ENCODE peak calls at places on chromosomes 1 and 21, in six cellular contexts. One of them, this sample, is unnamed.

GRCh38 chr1:22860883-22861385 is 111.7 kb downstream of the LACTBL1 start:
- DNase-seq in AG09309: no peak
- DNase-seq in GM12864: no peak
- DNase-seq in pancreas: no peak
- DNase-seq in GM12865: no peak
- DNase-seq in brain microvascular endothelial cell: no peak
- DNase-seq in this sample: no peak

GRCh38 chr1:60589046-60589748 is 493.2 kb upstream of the NFIA start:
- DNase-seq in GM12865: no peak
- DNase-seq in pancreas: no peak
- DNase-seq in brain microvascular endothelial cell: peak; percentile 14
- DNase-seq in AG09309: no peak
- DNase-seq in GM12864: no peak
- DNase-seq in this sample: no peak

GRCh38 chr1:2914702-2915101 is 106.6 kb upstream of the ACTRT2 start:
- DNase-seq in GM12865: no peak
- DNase-seq in GM12864: no peak
- DNase-seq in pancreas: no peak
- DNase-seq in AG09309: no peak
- DNase-seq in brain microvascular endothelial cell: no peak
- DNase-seq in this sample: no peak

GRCh38 chr21:44987886-44988606 is 48.2 kb downstream of the SLX9 start:
- DNase-seq in brain microvascular endothelial cell: no peak
- DNase-seq in GM12865: no peak
- DNase-seq in AG09309: no peak
- DNase-seq in GM12864: no peak
- DNase-seq in pancreas: no peak
- DNase-seq in this sample: no peak

GRCh38 chr21:38311091-38311490 is 54.3 kb downstream of the KCNJ15 start:
- DNase-seq in AG09309: no peak
- DNase-seq in pancreas: no peak
- DNase-seq in GM12864: no peak
- DNase-seq in brain microvascular endothelial cell: no peak
- DNase-seq in GM12865: no peak
- DNase-seq in this sample: no peak

GRCh38 chr1:81158592-81158991 is 642.1 kb upstream of the ADGRL2 start:
- DNase-seq in GM12864: no peak
- DNase-seq in brain microvascular endothelial cell: peak; percentile 25
- DNase-seq in GM12865: no peak
- DNase-seq in pancreas: no peak
- DNase-seq in AG09309: no peak
- DNase-seq in this sample: peak; percentile 28

GRCh38 chr1:207433435-207433834 is 20.7 kb upstream of the CR2 start:
- DNase-seq in GM12864: no peak
- DNase-seq in brain microvascular endothelial cell: no peak
- DNase-seq in AG09309: no peak
- DNase-seq in pancreas: no peak
- DNase-seq in GM12865: no peak
- DNase-seq in this sample: no peak

GRCh38 chr1:99119193-99119592 is 114.5 kb upstream of the PLPPR5 start:
- DNase-seq in AG09309: no peak
- DNase-seq in GM12864: no peak
- DNase-seq in pancreas: peak; percentile 44
- DNase-seq in GM12865: no peak
- DNase-seq in brain microvascular endothelial cell: no peak
- DNase-seq in this sample: no peak

GRCh38 chr21:38175321-38175720 is 81.5 kb upstream of the KCNJ15 start:
- DNase-seq in pancreas: no peak
- DNase-seq in brain microvascular endothelial cell: no peak
- DNase-seq in AG09309: no peak
- DNase-seq in GM12865: no peak
- DNase-seq in GM12864: no peak
- DNase-seq in this sample: no peak

GRCh38 chr1:109617291-109617801 is 2.1 kb downstream of the GNAT2 start:
- DNase-seq in pancreas: no peak
- DNase-seq in GM12865: no peak
- DNase-seq in AG09309: peak; percentile 78
- DNase-seq in brain microvascular endothelial cell: peak; percentile 92
- DNase-seq in GM12864: no peak
- DNase-seq in this sample: peak; percentile 91

GRCh38 chr1:32612189-32612881 is 38.0 kb downstream of the ZBTB8OS start:
- DNase-seq in brain microvascular endothelial cell: peak; percentile 72
- DNase-seq in GM12864: no peak
- DNase-seq in GM12865: peak; percentile 75
- DNase-seq in AG09309: peak; percentile 8
- DNase-seq in pancreas: peak; percentile 86
- DNase-seq in this sample: no peak

GRCh38 chr21:36478207-36478701 is 1.7 kb downstream of the CLDN14 start:
- DNase-seq in GM12864: no peak
- DNase-seq in pancreas: no peak
- DNase-seq in brain microvascular endothelial cell: peak; percentile 99
- DNase-seq in GM12865: peak; percentile 53
- DNase-seq in AG09309: peak; percentile 68
- DNase-seq in this sample: peak; percentile 52

GRCh38 chr1:54565113-54565501 is 17.1 kb downstream of the ACOT11 start:
- DNase-seq in GM12864: no peak
- DNase-seq in brain microvascular endothelial cell: no peak
- DNase-seq in GM12865: no peak
- DNase-seq in pancreas: no peak
- DNase-seq in AG09309: no peak
- DNase-seq in this sample: no peak

GRCh38 chr21:16587141-16587570 is 857.4 kb downstream of the USP25 start:
- DNase-seq in pancreas: peak; percentile 48
- DNase-seq in GM12864: no peak
- DNase-seq in GM12865: no peak
- DNase-seq in brain microvascular endothelial cell: peak; percentile 77
- DNase-seq in AG09309: peak; percentile 39
- DNase-seq in this sample: peak; percentile 73

GRCh38 chr1:51283977-51284376 is 46.4 kb downstream of the TTC39A start:
- DNase-seq in pancreas: no peak
- DNase-seq in AG09309: no peak
- DNase-seq in GM12864: no peak
- DNase-seq in brain microvascular endothelial cell: no peak
- DNase-seq in GM12865: no peak
- DNase-seq in this sample: no peak

GRCh38 chr21:41709965-41710822 is 56.7 kb downstream of the RIPK4 start:
- DNase-seq in brain microvascular endothelial cell: no peak
- DNase-seq in GM12864: no peak
- DNase-seq in AG09309: no peak
- DNase-seq in GM12865: no peak
- DNase-seq in pancreas: no peak
- DNase-seq in this sample: no peak

GRCh38 chr21:27802816-27803475 is 836.1 kb upstream of the ADAMTS5 start:
- DNase-seq in GM12864: no peak
- DNase-seq in GM12865: peak; percentile 57
- DNase-seq in pancreas: no peak
- DNase-seq in AG09309: no peak
- DNase-seq in brain microvascular endothelial cell: peak; percentile 40
- DNase-seq in this sample: no peak

GRCh38 chr1:47532831-47533175 is 95.0 kb downstream of the FOXD2 start:
- DNase-seq in brain microvascular endothelial cell: no peak
- DNase-seq in GM12864: no peak
- DNase-seq in AG09309: no peak
- DNase-seq in GM12865: no peak
- DNase-seq in pancreas: no peak
- DNase-seq in this sample: no peak

GRCh38 chr21:31589820-31590219 is 69.7 kb upstream of the SOD1 start:
- DNase-seq in brain microvascular endothelial cell: no peak
- DNase-seq in GM12864: no peak
- DNase-seq in GM12865: no peak
- DNase-seq in AG09309: no peak
- DNase-seq in pancreas: no peak
- DNase-seq in this sample: no peak

GRCh38 chr1:9249263-9249533 is 14.6 kb downstream of the H6PD start:
- DNase-seq in pancreas: no peak
- DNase-seq in brain microvascular endothelial cell: no peak
- DNase-seq in GM12865: no peak
- DNase-seq in GM12864: no peak
- DNase-seq in AG09309: no peak
- DNase-seq in this sample: no peak

GRCh38 chr1:234495231-234495990 is 16.4 kb upstream of the TARBP1 start:
- DNase-seq in brain microvascular endothelial cell: peak; percentile 91
- DNase-seq in GM12864: peak; percentile 68
- DNase-seq in GM12865: peak; percentile 90
- DNase-seq in pancreas: no peak
- DNase-seq in AG09309: peak; percentile 66
- DNase-seq in this sample: peak; percentile 57

GRCh38 chr1:82517586-82517985 is 716.9 kb downstream of the ADGRL2 start:
- DNase-seq in GM12865: peak; percentile 3
- DNase-seq in GM12864: no peak
- DNase-seq in pancreas: no peak
- DNase-seq in AG09309: no peak
- DNase-seq in brain microvascular endothelial cell: peak; percentile 54
- DNase-seq in this sample: peak; percentile 17

GRCh38 chr1:82510431-82510830 is 709.7 kb downstream of the ADGRL2 start:
- DNase-seq in GM12864: no peak
- DNase-seq in GM12865: no peak
- DNase-seq in AG09309: no peak
- DNase-seq in brain microvascular endothelial cell: no peak
- DNase-seq in pancreas: no peak
- DNase-seq in this sample: no peak

DNA sequence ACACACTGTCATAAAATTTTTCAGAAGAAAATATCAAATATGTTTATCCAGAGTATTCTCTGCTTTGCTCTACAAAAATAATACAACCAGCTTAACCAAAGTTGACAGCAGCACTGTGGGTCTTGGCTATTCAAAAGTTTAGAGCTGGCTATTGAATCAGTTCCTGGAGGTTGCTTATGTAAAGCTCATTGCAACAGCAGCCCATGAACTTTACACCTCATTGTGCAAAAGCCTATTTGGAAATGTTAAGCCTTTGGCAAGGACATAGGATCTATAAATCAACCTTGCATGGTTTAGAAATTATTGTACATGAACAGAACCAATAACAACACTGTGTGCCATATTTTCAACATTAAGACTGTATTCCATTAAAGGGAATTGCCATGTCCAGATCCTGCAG is 714.9 kb downstream of the ADGRL2 start:
- DNase-seq in pancreas: no peak
- DNase-seq in GM12864: no peak
- DNase-seq in brain microvascular endothelial cell: no peak
- DNase-seq in GM12865: no peak
- DNase-seq in AG09309: no peak
- DNase-seq in this sample: peak; percentile 83
- H3K4me3 ChIP-seq in pancreas: no peak overlapping the region
- H3K4me3 ChIP-seq in GM12864: no peak overlapping the region
- H3K4me3 ChIP-seq in brain microvascular endothelial cell: no peak overlapping the region
- H3K4me3 ChIP-seq in GM12865: no peak overlapping the region
- H3K4me3 ChIP-seq in AG09309: no peak overlapping the region
- H3K4me3 ChIP-seq in this sample: no peak overlapping the region

GRCh38 chr1:201653883-201654282 is 115.0 kb downstream of the NAV1 start:
- DNase-seq in pancreas: no peak
- DNase-seq in AG09309: no peak
- DNase-seq in brain microvascular endothelial cell: no peak
- DNase-seq in GM12864: no peak
- DNase-seq in GM12865: no peak
- DNase-seq in this sample: no peak

GRCh38 chr1:201653238-201653637 is 114.3 kb downstream of the NAV1 start:
- DNase-seq in pancreas: no peak
- DNase-seq in GM12865: peak; percentile 21
- DNase-seq in GM12864: no peak
- DNase-seq in brain microvascular endothelial cell: no peak
- DNase-seq in AG09309: no peak
- DNase-seq in this sample: no peak

GRCh38 chr1:201650608-201650933 is 111.6 kb downstream of the NAV1 start:
- DNase-seq in AG09309: no peak
- DNase-seq in brain microvascular endothelial cell: no peak
- DNase-seq in GM12864: no peak
- DNase-seq in GM12865: no peak
- DNase-seq in pancreas: no peak
- DNase-seq in this sample: no peak

GRCh38 chr1:201649776-201650607 is 111.1 kb downstream of the NAV1 start:
- DNase-seq in AG09309: no peak
- DNase-seq in pancreas: peak; percentile 83
- DNase-seq in brain microvascular endothelial cell: peak; percentile 65
- DNase-seq in GM12865: no peak
- DNase-seq in GM12864: no peak
- DNase-seq in this sample: no peak

GRCh38 chr1:201652180-201652579 is 113.3 kb downstream of the NAV1 start:
- DNase-seq in pancreas: no peak
- DNase-seq in GM12865: no peak
- DNase-seq in brain microvascular endothelial cell: no peak
- DNase-seq in GM12864: no peak
- DNase-seq in AG09309: no peak
- DNase-seq in this sample: no peak
- H3K4me3 ChIP-seq in pancreas: no peak overlapping the region
- H3K4me3 ChIP-seq in GM12865: no peak overlapping the region
- H3K4me3 ChIP-seq in brain microvascular endothelial cell: peak overlapping the region; percentile 10
- H3K4me3 ChIP-seq in GM12864: no peak overlapping the region
- H3K4me3 ChIP-seq in AG09309: no peak overlapping the region
- H3K4me3 ChIP-seq in this sample: no peak overlapping the region

DNA sequence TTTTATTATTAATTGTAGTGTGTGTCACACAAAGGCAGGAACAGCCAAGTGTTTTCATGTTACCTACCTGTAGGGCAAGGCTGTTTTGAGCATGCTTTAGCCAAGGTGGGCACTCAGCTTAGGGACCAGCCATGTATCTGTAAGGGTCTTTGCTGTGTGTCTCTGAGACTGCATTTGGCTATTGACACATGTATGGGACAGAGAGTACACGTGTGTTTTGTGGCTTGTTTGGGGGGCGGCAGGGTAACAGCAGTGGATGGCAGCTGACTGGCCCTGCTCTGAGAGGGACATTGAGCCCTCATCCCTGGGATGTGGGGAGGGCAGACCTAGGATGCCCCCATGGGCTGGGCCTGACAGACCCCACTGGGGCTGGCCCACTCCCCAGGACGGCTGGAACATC is 6.9 kb downstream of the CATSPER4 start:
- DNase-seq in GM12864: no peak
- DNase-seq in pancreas: no peak
- DNase-seq in AG09309: no peak
- DNase-seq in brain microvascular endothelial cell: no peak
- DNase-seq in GM12865: no peak
- DNase-seq in this sample: no peak
- H3K4me3 ChIP-seq in GM12864: no peak overlapping the region
- H3K4me3 ChIP-seq in pancreas: no peak overlapping the region
- H3K4me3 ChIP-seq in AG09309: no peak overlapping the region
- H3K4me3 ChIP-seq in brain microvascular endothelial cell: no peak overlapping the region
- H3K4me3 ChIP-seq in GM12865: no peak overlapping the region
- H3K4me3 ChIP-seq in this sample: no peak overlapping the region

GRCh38 chr21:14267071-14267470 is 51.1 kb downstream of the RBM11 start:
- DNase-seq in AG09309: no peak
- DNase-seq in brain microvascular endothelial cell: no peak
- DNase-seq in pancreas: no peak
- DNase-seq in GM12864: no peak
- DNase-seq in GM12865: no peak
- DNase-seq in this sample: no peak

GRCh38 chr21:14273736-14274538 is 58.0 kb downstream of the RBM11 start:
- DNase-seq in GM12864: no peak
- DNase-seq in brain microvascular endothelial cell: no peak
- DNase-seq in GM12865: no peak
- DNase-seq in AG09309: no peak
- DNase-seq in pancreas: peak; percentile 44
- DNase-seq in this sample: no peak

GRCh38 chr21:14271053-14271452 is 55.1 kb downstream of the RBM11 start:
- DNase-seq in GM12864: no peak
- DNase-seq in GM12865: no peak
- DNase-seq in brain microvascular endothelial cell: no peak
- DNase-seq in pancreas: no peak
- DNase-seq in AG09309: no peak
- DNase-seq in this sample: no peak

GRCh38 chr21:14275806-14276205 is 59.8 kb downstream of the RBM11 start:
- DNase-seq in AG09309: no peak
- DNase-seq in GM12865: no peak
- DNase-seq in GM12864: no peak
- DNase-seq in brain microvascular endothelial cell: no peak
- DNase-seq in pancreas: no peak
- DNase-seq in this sample: no peak

GRCh38 chr21:14270631-14271030 is 54.7 kb downstream of the RBM11 start:
- DNase-seq in GM12864: no peak
- DNase-seq in AG09309: no peak
- DNase-seq in GM12865: no peak
- DNase-seq in pancreas: no peak
- DNase-seq in brain microvascular endothelial cell: no peak
- DNase-seq in this sample: no peak
- H3K4me3 ChIP-seq in GM12864: no peak overlapping the region
- H3K4me3 ChIP-seq in AG09309: no peak overlapping the region
- H3K4me3 ChIP-seq in GM12865: no peak overlapping the region
- H3K4me3 ChIP-seq in pancreas: no peak overlapping the region
- H3K4me3 ChIP-seq in brain microvascular endothelial cell: no peak overlapping the region
- H3K4me3 ChIP-seq in this sample: no peak overlapping the region